ENCODE peak calls at places on chromosomes 1 and 21, in four cellular contexts. One of them, this sample, is unnamed.

GRCh38 chr21:28938726-28939125 is 54.0 kb downstream of the LTN1 start:
- DNase-seq in NCI-H1105 treated with DMSO at 0.1 percent for 48 hours: no peak
- DNase-seq in naive B cell: no peak
- DNase-seq in esophagus squamous epithelium: no peak
- DNase-seq in this sample: no peak

GRCh38 chr21:36676039-36676950 is 22.6 kb upstream of the SIM2 start:
- DNase-seq in NCI-H1105 treated with DMSO at 0.1 percent for 48 hours: no peak
- DNase-seq in naive B cell: no peak
- DNase-seq in esophagus squamous epithelium: no peak
- DNase-seq in this sample: no peak

GRCh38 chr1:172351347-172351746 is 69.1 kb upstream of the C1orf105 start:
- DNase-seq in naive B cell: no peak
- DNase-seq in NCI-H1105 treated with DMSO at 0.1 percent for 48 hours: no peak
- DNase-seq in esophagus squamous epithelium: no peak
- DNase-seq in this sample: no peak

GRCh38 chr1:202351725-202352124 is 3.2 kb downstream of the PPP1R12B start:
- DNase-seq in esophagus squamous epithelium: no peak
- DNase-seq in NCI-H1105 treated with DMSO at 0.1 percent for 48 hours: no peak
- DNase-seq in naive B cell: no peak
- DNase-seq in this sample: no peak

GRCh38 chr1:31020007-31020790 is 45.3 kb downstream of the PUM1 start:
- DNase-seq in NCI-H1105 treated with DMSO at 0.1 percent for 48 hours: peak
- DNase-seq in naive B cell: no peak
- DNase-seq in esophagus squamous epithelium: no peak
- DNase-seq in this sample: no peak

GRCh38 chr1:109266965-109267364 is 16.0 kb downstream of the PSRC1 start:
- DNase-seq in naive B cell: no peak
- DNase-seq in NCI-H1105 treated with DMSO at 0.1 percent for 48 hours: no peak
- DNase-seq in esophagus squamous epithelium: no peak
- DNase-seq in this sample: no peak

GRCh38 chr1:184982002-184982954 is 8.0 kb upstream of the NIBAN1 start:
- DNase-seq in naive B cell: peak
- DNase-seq in NCI-H1105 treated with DMSO at 0.1 percent for 48 hours: peak
- DNase-seq in esophagus squamous epithelium: peak
- DNase-seq in this sample: no peak

GRCh38 chr1:163361123-163361934 is 39.6 kb downstream of the NUF2 start:
- DNase-seq in naive B cell: no peak
- DNase-seq in NCI-H1105 treated with DMSO at 0.1 percent for 48 hours: peak
- DNase-seq in esophagus squamous epithelium: no peak
- DNase-seq in this sample: no peak

GRCh38 chr1:74463301-74463988 is 49.0 kb downstream of the LRRC53 start:
- DNase-seq in esophagus squamous epithelium: no peak
- DNase-seq in NCI-H1105 treated with DMSO at 0.1 percent for 48 hours: no peak
- DNase-seq in naive B cell: no peak
- DNase-seq in this sample: no peak

GRCh38 chr1:201016211-201016651 is 7.3 kb downstream of the KIF21B start:
- DNase-seq in esophagus squamous epithelium: no peak
- DNase-seq in naive B cell: no peak
- DNase-seq in NCI-H1105 treated with DMSO at 0.1 percent for 48 hours: peak
- DNase-seq in this sample: no peak

GRCh38 chr1:43565600-43566360 is 35.1 kb downstream of the PTPRF start:
- DNase-seq in NCI-H1105 treated with DMSO at 0.1 percent for 48 hours: peak
- DNase-seq in esophagus squamous epithelium: no peak
- DNase-seq in naive B cell: peak
- DNase-seq in this sample: no peak

GRCh38 chr1:53837924-53838653 is at the start of gene NDC1:
- DNase-seq in esophagus squamous epithelium: peak
- DNase-seq in naive B cell: peak
- DNase-seq in NCI-H1105 treated with DMSO at 0.1 percent for 48 hours: peak
- DNase-seq in this sample: peak

GRCh38 chr1:230274254-230274653 is 151.9 kb downstream of the PGBD5 start:
- DNase-seq in naive B cell: peak
- DNase-seq in NCI-H1105 treated with DMSO at 0.1 percent for 48 hours: no peak
- DNase-seq in esophagus squamous epithelium: no peak
- DNase-seq in this sample: peak